ENCODE peak calls at places on chromosomes 4 and X, in eight cellular contexts. One of them, this sample, is unnamed.

GRCh38 chrX:110755611-110756010 is 40.0 kb downstream of the CHRDL1 start:
- DNase-seq in psoas muscle: no peak
- DNase-seq in ovary: no peak
- DNase-seq in osteoblast: no peak
- DNase-seq in Peyer's patch: no peak
- DNase-seq in uterus: no peak
- DNase-seq in Karpas-422: no peak
- DNase-seq in HCT116: no peak
- DNase-seq in this sample: no peak

GRCh38 chr4:105093975-105094374 is 52.7 kb upstream of the TET2 start:
- DNase-seq in osteoblast: no peak
- DNase-seq in HCT116: no peak
- DNase-seq in Peyer's patch: no peak
- DNase-seq in Karpas-422: no peak
- DNase-seq in ovary: no peak
- DNase-seq in psoas muscle: no peak
- DNase-seq in uterus: no peak
- DNase-seq in this sample: no peak

GRCh38 chrX:57156397-57157049 is 19.3 kb upstream of the SPIN2A start:
- DNase-seq in HCT116: peak; percentile 13
- DNase-seq in psoas muscle: no peak
- DNase-seq in Karpas-422: peak; percentile 45
- DNase-seq in osteoblast: no peak
- DNase-seq in uterus: no peak
- DNase-seq in ovary: no peak
- DNase-seq in Peyer's patch: peak; percentile 51
- DNase-seq in this sample: no peak

GRCh38 chrX:134599173-134599914 is 58.9 kb downstream of the PLAC1 start:
- DNase-seq in ovary: no peak
- DNase-seq in osteoblast: peak; percentile 65
- DNase-seq in Karpas-422: no peak
- DNase-seq in uterus: peak; percentile 63
- DNase-seq in HCT116: no peak
- DNase-seq in psoas muscle: no peak
- DNase-seq in Peyer's patch: no peak
- DNase-seq in this sample: no peak

GRCh38 chr4:56246230-56246610 is 141.1 kb downstream of the AASDH start:
- DNase-seq in psoas muscle: no peak
- DNase-seq in uterus: no peak
- DNase-seq in ovary: no peak
- DNase-seq in Karpas-422: no peak
- DNase-seq in osteoblast: no peak
- DNase-seq in Peyer's patch: no peak
- DNase-seq in HCT116: no peak
- DNase-seq in this sample: no peak

GRCh38 chr4:185693548-185694215 is 118.3 kb downstream of the SORBS2 start:
- DNase-seq in psoas muscle: no peak
- DNase-seq in osteoblast: no peak
- DNase-seq in ovary: no peak
- DNase-seq in Peyer's patch: no peak
- DNase-seq in Karpas-422: no peak
- DNase-seq in HCT116: no peak
- DNase-seq in uterus: no peak
- DNase-seq in this sample: no peak

GRCh38 chr4:173525118-173526033 is 4.7 kb downstream of the HAND2 start:
- DNase-seq in osteoblast: peak; percentile 90
- DNase-seq in uterus: peak; percentile 73
- DNase-seq in ovary: peak; percentile 53
- DNase-seq in Peyer's patch: no peak
- DNase-seq in HCT116: no peak
- DNase-seq in psoas muscle: no peak
- DNase-seq in Karpas-422: no peak
- DNase-seq in this sample: no peak

GRCh38 chr4:152385551-152385950 is 150.3 kb downstream of the FBXW7 start:
- DNase-seq in Karpas-422: peak; percentile 49
- DNase-seq in osteoblast: peak; percentile 8
- DNase-seq in Peyer's patch: no peak
- DNase-seq in ovary: no peak
- DNase-seq in uterus: no peak
- DNase-seq in HCT116: no peak
- DNase-seq in psoas muscle: no peak
- DNase-seq in this sample: no peak

GRCh38 chrX:1327651-1328304 is 8.8 kb upstream of the IL3RA start:
- DNase-seq in uterus: no peak
- DNase-seq in ovary: no peak
- DNase-seq in Karpas-422: no peak
- DNase-seq in HCT116: no peak
- DNase-seq in osteoblast: no peak
- DNase-seq in Peyer's patch: no peak
- DNase-seq in psoas muscle: no peak
- DNase-seq in this sample: no peak

GRCh38 chrX:112536544-112536943 is 143.2 kb downstream of the LHFPL1 start:
- DNase-seq in HCT116: no peak
- DNase-seq in osteoblast: peak; percentile 67
- DNase-seq in Peyer's patch: no peak
- DNase-seq in psoas muscle: no peak
- DNase-seq in Karpas-422: no peak
- DNase-seq in uterus: no peak
- DNase-seq in ovary: no peak
- DNase-seq in this sample: no peak

GRCh38 chrX:80550722-80551121 is 130.5 kb downstream of the TENT5D start:
- DNase-seq in psoas muscle: no peak
- DNase-seq in Karpas-422: peak; percentile 70
- DNase-seq in uterus: no peak
- DNase-seq in HCT116: no peak
- DNase-seq in ovary: no peak
- DNase-seq in Peyer's patch: no peak
- DNase-seq in osteoblast: no peak
- DNase-seq in this sample: no peak

GRCh38 chrX:152959626-152960025 is 34.3 kb downstream of the PNMA5 start:
- DNase-seq in ovary: no peak
- DNase-seq in osteoblast: no peak
- DNase-seq in Karpas-422: no peak
- DNase-seq in psoas muscle: no peak
- DNase-seq in Peyer's patch: peak; percentile 38
- DNase-seq in uterus: no peak
- DNase-seq in HCT116: no peak
- DNase-seq in this sample: no peak

GRCh38 chr4:120939693-120940092 is 17.2 kb upstream of the PRDM5 start:
- DNase-seq in osteoblast: no peak
- DNase-seq in Karpas-422: no peak
- DNase-seq in uterus: no peak
- DNase-seq in ovary: no peak
- DNase-seq in psoas muscle: no peak
- DNase-seq in Peyer's patch: no peak
- DNase-seq in HCT116: no peak
- DNase-seq in this sample: no peak

GRCh38 chr4:40309250-40309774 is 25.8 kb upstream of the CHRNA9 start:
- DNase-seq in Karpas-422: peak; percentile 95
- DNase-seq in psoas muscle: peak; percentile 85
- DNase-seq in Peyer's patch: peak; percentile 98
- DNase-seq in uterus: peak; percentile 89
- DNase-seq in HCT116: peak; percentile 77
- DNase-seq in osteoblast: peak; percentile 71
- DNase-seq in ovary: peak; percentile 90
- DNase-seq in this sample: peak; percentile 84

GRCh38 chr4:7911044-7911578 is 28.6 kb downstream of the AFAP1 start:
- DNase-seq in osteoblast: peak; percentile 46
- DNase-seq in HCT116: no peak
- DNase-seq in Peyer's patch: no peak
- DNase-seq in psoas muscle: peak; percentile 35
- DNase-seq in ovary: no peak
- DNase-seq in uterus: peak; percentile 53
- DNase-seq in Karpas-422: no peak
- DNase-seq in this sample: no peak
- H3K4me3 ChIP-seq in osteoblast: peak overlapping the region; percentile 20
- H3K4me3 ChIP-seq in HCT116: no peak overlapping the region
- H3K4me3 ChIP-seq in Peyer's patch: no peak overlapping the region
- H3K4me3 ChIP-seq in psoas muscle: no peak overlapping the region
- H3K4me3 ChIP-seq in ovary: no peak overlapping the region
- H3K4me3 ChIP-seq in uterus: peak overlapping the region; percentile 11
- H3K4me3 ChIP-seq in Karpas-422: no peak overlapping the region
- H3K4me3 ChIP-seq in this sample: no peak overlapping the region

DNA sequence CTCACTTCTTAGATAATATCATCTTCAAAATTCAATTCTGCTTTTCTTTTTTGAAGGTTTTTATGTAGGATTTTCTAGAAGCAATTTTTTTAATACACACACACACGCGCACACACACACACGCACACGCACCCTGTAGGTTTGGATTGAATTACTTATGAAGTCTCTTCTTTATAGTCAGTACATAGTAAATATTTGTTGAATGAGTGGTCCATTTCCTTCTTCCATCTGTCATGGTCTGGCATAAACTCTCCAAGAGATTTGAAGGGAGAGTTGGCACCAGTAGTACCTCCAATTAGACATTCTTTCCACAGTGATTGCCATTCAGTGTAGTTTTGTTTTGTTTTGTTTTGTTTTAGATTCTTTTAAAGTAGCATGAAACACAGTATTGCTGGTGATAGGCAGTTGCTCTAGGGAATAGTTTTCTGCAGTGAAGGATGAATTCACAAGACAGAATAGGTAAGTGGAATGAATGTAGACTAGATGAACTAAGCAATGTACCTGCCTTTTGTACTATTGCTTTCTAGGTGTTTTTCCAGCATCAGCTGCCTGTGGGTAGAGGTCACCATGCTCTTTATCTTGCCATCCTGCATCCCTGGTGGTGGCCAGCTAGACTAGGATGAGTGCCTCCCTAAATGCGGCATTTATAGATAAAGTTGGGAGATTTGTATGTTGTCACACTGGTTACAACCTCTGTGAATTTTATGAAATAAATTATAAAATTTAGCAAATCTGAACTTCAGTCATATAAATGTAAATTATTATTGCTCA is 20.5 kb downstream of the PDLIM5 start:
- DNase-seq in psoas muscle: no peak
- DNase-seq in osteoblast: no peak
- DNase-seq in ovary: no peak
- DNase-seq in Peyer's patch: no peak
- DNase-seq in Karpas-422: no peak
- DNase-seq in uterus: no peak
- DNase-seq in HCT116: no peak
- DNase-seq in this sample: no peak
- H3K4me1 ChIP-seq in psoas muscle: peaks cover 84% of the 10 kb centered on the region
- H3K4me1 ChIP-seq in osteoblast: peaks cover 31% of the 10 kb centered on the region
- H3K4me1 ChIP-seq in ovary: peaks cover 6% of the 10 kb centered on the region
- H3K4me1 ChIP-seq in Peyer's patch: no peaks in the 10 kb centered on the region
- H3K4me1 ChIP-seq in Karpas-422: no peaks in the 10 kb centered on the region
- H3K4me1 ChIP-seq in uterus: no peaks in the 10 kb centered on the region
- H3K4me1 ChIP-seq in HCT116: peaks cover 26% of the 10 kb centered on the region
- H3K4me1 ChIP-seq in this sample: no peaks in the 10 kb centered on the region

DNA sequence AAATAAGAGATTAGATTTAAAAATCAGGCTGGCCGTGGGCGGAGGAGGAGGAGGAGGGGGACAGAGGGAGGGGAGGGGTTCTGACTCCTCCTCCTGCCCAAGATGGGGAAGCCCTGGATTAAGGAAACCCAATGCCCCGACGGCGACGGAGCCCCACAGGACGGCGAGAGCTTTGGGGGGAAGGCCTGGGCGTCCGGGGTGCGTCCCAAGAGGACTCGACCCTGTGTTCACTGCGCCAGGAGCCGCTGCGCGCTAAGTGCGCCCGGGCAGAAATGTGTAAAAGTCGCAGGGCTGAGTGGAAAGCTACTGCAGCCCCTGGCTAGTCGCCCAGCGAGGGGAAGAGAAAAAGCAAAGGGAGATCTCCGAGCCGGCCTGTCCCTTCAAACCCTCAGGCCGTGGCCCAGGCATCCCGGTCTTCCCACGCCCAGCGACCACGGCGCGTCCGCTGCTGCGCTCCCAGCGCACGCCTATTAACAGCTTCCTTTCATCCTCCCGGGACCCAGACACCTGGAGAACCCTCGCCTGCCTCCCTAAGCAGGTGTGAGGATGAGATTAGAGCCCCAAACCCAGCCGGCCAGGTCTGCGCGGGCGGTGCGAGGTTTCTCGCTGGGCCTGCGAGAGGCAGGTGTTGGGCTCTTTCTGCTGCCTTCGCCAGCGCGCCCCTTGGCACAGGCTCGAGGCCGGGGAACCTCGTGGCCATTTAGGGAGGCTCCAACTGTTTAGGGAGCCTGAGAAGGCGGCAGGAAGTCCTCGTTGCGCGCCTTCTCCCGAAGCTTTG is 1.4 kb upstream of the RPS6KA3 start:
- DNase-seq in uterus: peak; percentile 60
- DNase-seq in psoas muscle: peak; percentile 61
- DNase-seq in Peyer's patch: peak; percentile 64
- DNase-seq in ovary: peak; percentile 61
- DNase-seq in Karpas-422: no peak
- DNase-seq in HCT116: no peak
- DNase-seq in osteoblast: peak; percentile 74
- DNase-seq in this sample: no peak
- H3K27ac ChIP-seq in uterus: peak overlapping the region; percentile 86
- H3K27ac ChIP-seq in psoas muscle: peak overlapping the region; percentile 89
- H3K27ac ChIP-seq in Peyer's patch: peak overlapping the region; percentile 91
- H3K27ac ChIP-seq in ovary: peak overlapping the region; percentile 75
- H3K27ac ChIP-seq in Karpas-422: no peak overlapping the region
- H3K27ac ChIP-seq in HCT116: no peak overlapping the region
- H3K27ac ChIP-seq in osteoblast: no peak overlapping the region
- H3K27ac ChIP-seq in this sample: no peak overlapping the region

DNA sequence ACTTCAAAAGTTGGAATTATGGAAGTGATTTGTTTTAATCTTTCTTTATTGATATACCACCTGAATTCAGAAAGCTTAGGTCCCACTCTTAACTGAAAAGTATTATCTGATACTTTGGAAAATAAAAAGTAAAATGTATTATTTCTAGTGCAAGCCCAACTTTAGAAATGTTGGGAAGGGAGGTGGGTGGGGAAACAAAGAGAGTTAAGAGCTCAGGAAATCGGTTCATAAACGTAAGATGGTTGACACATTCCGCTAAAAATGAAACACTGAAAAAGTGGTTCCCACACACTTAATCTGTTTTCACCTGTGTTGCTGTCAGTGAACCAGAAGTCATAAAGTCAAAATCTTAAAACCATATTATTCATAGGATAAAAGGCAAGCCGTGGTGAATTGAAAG is 237.4 kb downstream of the BANK1 start:
- DNase-seq in HCT116: no peak
- DNase-seq in psoas muscle: no peak
- DNase-seq in Karpas-422: no peak
- DNase-seq in osteoblast: no peak
- DNase-seq in ovary: no peak
- DNase-seq in Peyer's patch: no peak
- DNase-seq in uterus: no peak
- DNase-seq in this sample: no peak
- H3K4me3 ChIP-seq in HCT116: no peak overlapping the region
- H3K4me3 ChIP-seq in psoas muscle: no peak overlapping the region
- H3K4me3 ChIP-seq in Karpas-422: no peak overlapping the region
- H3K4me3 ChIP-seq in osteoblast: no peak overlapping the region
- H3K4me3 ChIP-seq in ovary: no peak overlapping the region
- H3K4me3 ChIP-seq in Peyer's patch: no peak overlapping the region
- H3K4me3 ChIP-seq in uterus: no peak overlapping the region
- H3K4me3 ChIP-seq in this sample: no peak overlapping the region

This sample was measured in CD8-positive, alpha-beta memory T cell.